ENCODE peak calls at places on chromosomes 16 and 17, in seven cellular contexts. D, H, R, T, F, N and Y are unnamed samples.

GRCh38 chr16:74867281-74867849 is 92.7 kb upstream of the FA2H start:
- DNase-seq in F (no peak), D (no peak), R (no peak), N (no peak), T (no peak), H (no peak), Y (no peak)

GRCh38 chr17:69672924-69673323 is 258.4 kb downstream of the MAP2K6 start:
- DNase-seq in H (peak), N (no peak), F (no peak), T (no peak), D (no peak), R (no peak), Y (no peak)

GRCh38 chr16:17224859-17225258 is 245.9 kb downstream of the XYLT1 start:
- DNase-seq in T (no peak), D (no peak), F (no peak), H (no peak), R (no peak), N (no peak), Y (peak)

GRCh38 chr17:42101513-42102292 is 3.4 kb upstream of the ZNF385C start:
- DNase-seq in N (peak), F (peak), D (no peak), T (peak), R (peak), H (peak), Y (no peak)

GRCh38 chr16:11029948-11030347 is 85.6 kb downstream of the CLEC16A start:
- DNase-seq in F (no peak), H (no peak), D (no peak), R (no peak), T (no peak), N (no peak), Y (no peak)

GRCh38 chr16:25052530-25052929 is 37.4 kb upstream of the ARHGAP17 start:
- DNase-seq in F (no peak), R (no peak), N (no peak), T (no peak), H (no peak), D (no peak), Y (no peak)

GRCh38 chr17:62001105-62001504 is 64.0 kb downstream of the MED13 start:
- DNase-seq in H (no peak), T (no peak), N (no peak), R (no peak), F (no peak), D (no peak), Y (no peak)

GRCh38 chr17:78535285-78536197 is 41.7 kb downstream of the DNAH17 start:
- DNase-seq in F (no peak), H (no peak), N (no peak), T (no peak), R (no peak), D (no peak), Y (no peak)

GRCh38 chr16:66203476-66203875 is 163.0 kb upstream of the CDH5 start:
- DNase-seq in F (no peak), H (no peak), D (no peak), R (no peak), N (no peak), T (no peak), Y (no peak)

GRCh38 chr16:66207139-66207863 is 159.2 kb upstream of the CDH5 start:
- DNase-seq in H (no peak), D (no peak), F (no peak), N (no peak), R (no peak), T (peak), Y (no peak)

GRCh38 chr16:66207864-66208226 is 158.6 kb upstream of the CDH5 start:
- DNase-seq in H (no peak), N (no peak), D (no peak), T (peak), F (no peak), R (no peak), Y (no peak)

GRCh38 chr16:66204761-66205160 is 161.7 kb upstream of the CDH5 start:
- DNase-seq in H (no peak), F (no peak), N (no peak), D (no peak), R (no peak), T (no peak), Y (no peak)

GRCh38 chr16:66205287-66206167 is 161.0 kb upstream of the CDH5 start:
- DNase-seq in H (no peak), D (no peak), F (no peak), T (peak), N (no peak), R (no peak), Y (no peak)
- H3K4me3 ChIP-seq in H (no peak), D (no peak), F (no peak), T (no peak), N (no peak), R (no peak), Y (no peak)

DNA sequence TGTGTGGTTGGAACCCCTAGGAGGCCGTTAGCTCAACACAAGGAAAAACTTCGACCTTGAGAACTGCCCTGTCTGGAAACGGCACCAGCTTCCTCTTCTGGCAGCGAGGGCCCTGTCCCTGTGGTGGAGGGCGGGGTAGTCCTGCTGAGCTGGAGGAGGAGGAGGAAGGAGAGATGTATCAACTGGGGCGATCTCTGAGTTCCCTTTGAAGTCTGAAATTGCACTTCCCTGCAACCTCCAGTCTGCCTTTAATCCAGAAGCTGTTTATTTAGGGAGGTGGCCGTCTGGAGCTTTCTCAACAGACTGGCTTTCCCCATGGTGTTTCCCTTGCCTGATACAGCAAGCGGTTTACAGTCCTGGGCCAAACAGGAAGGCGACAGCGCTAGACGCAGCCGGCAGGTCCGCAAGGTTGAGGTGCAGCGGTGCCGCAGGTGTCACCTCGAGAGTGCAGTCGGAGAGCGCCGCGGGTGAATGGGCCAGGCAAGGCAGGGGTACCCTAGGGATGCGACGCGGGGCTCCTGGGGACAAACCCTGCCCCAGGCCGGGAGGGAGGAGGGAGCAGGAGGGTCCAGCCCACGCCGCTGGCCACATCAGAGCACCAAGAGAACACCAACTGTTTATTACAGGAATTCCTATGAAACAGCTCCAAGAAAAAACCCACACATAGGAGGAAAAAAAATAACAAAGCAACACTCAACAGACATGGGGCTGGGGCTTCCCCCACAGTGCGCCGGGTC is 11.3 kb upstream of the MRPS23 start:
- DNase-seq in T (peak), H (peak), F (peak), R (peak), N (peak), D (no peak), Y (no peak)
- TF ChIP-seq POLR2AphosphoS5 in T (no peak), H (no peak), F (no peak), R (peak), N (no peak), D (no peak), Y (no peak)

GRCh38 chr17:14298221-14298994 is 2.5 kb upstream of the HS3ST3B1 start:
- DNase-seq in H (no peak), R (no peak), T (peak), N (no peak), F (no peak), D (no peak), Y (no peak)

GRCh38 chr17:14294876-14295275 is 6.0 kb upstream of the HS3ST3B1 start:
- DNase-seq in D (no peak), H (no peak), T (peak), R (no peak), F (peak), N (peak), Y (no peak)

GRCh38 chr17:14297161-14297851 is 3.6 kb upstream of the HS3ST3B1 start:
- DNase-seq in D (no peak), T (peak), N (peak), F (no peak), R (no peak), H (peak), Y (no peak)

GRCh38 chr17:14296511-14296910 is 4.4 kb upstream of the HS3ST3B1 start:
- DNase-seq in R (no peak), H (no peak), F (no peak), D (no peak), N (peak), T (no peak), Y (no peak)

DNA sequence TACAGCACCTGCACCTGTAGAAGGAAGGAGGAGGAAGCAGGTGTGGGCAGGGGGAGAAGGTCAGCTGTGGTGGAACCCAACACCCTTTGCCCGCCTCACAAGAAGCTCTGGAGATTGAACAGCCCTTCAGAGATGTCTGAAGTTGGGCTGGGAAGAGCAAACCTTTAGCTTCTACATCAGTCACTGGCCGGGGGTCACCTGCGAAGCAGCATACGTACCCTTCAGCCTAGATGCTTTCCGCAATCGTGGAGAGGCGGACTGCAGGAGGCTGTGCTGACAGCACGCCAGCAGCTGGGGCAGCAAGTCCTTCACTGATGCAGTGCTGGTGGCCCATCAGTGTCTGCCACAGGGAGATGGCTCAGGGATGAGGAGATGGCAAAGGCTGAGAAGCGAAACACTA is 5.2 kb upstream of the HS3ST3B1 start:
- DNase-seq in N (no peak), R (no peak), D (no peak), F (no peak), H (no peak), T (no peak), Y (no peak)
- TF ChIP-seq EZH2 in N (no peak), R (no peak), D (no peak), F (no peak), H (no peak), T (no peak), Y (no peak)

GRCh38 chr16:29810699-29811169 is 1.3 kb upstream of the PRRT2 start:
- DNase-seq in N (peak), F (no peak), D (no peak), R (no peak), T (peak), H (no peak), Y (no peak)

GRCh38 chr16:29811170-29811895 is 660 bp upstream of the PRRT2 start:
- DNase-seq in R (peak), D (peak), H (peak), N (peak), T (peak), F (peak), Y (no peak)

GRCh38 chr16:29809031-29809747 is 2.8 kb upstream of the PRRT2 start:
- DNase-seq in H (no peak), D (no peak), N (no peak), T (no peak), R (no peak), F (no peak), Y (no peak)

GRCh38 chr16:29808219-29808900 is 2.0 kb downstream of the MAZ start:
- DNase-seq in H (no peak), R (no peak), D (no peak), T (no peak), F (no peak), N (no peak), Y (no peak)

DNA sequence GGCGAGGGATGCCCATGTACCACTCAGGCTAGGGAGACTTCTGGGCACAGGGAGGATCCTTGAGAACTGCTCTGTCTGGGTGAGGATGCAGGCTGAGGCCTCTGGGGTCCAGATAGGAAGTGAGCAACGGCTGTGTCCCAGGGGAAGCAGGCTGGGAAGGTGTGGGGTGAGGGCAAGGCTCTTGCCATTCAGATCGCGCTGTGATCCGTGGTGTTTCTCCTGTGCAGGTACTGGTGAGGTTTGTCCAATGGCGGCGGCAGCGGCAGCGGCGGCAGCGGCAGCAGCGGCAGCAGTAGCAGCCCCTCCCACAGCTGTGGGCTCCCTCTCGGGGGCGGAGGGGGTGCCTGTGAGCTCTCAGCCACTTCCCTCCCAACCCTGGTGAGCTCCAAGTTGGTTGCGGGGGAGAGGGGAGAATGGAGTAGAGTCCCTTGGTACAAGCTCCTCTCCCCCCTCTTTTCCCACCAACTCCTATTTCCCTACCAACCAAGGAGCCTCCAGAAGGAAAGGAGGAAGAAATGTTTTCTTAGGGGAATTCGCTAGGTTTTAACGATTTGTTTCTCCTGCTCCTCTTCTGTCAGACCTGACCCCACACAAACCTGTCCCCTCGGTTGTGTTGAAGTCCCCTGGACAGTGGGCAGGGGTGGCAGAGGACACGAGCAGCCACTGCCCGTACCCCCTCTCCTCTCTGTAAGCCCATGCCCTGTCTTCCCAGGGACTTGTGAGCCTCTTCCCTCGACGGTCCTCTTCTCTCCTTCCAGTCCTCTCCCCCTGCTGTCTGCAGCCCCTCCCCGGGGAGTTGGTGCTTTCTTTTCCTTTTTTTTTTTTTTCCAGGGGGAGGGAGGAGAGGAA is 1.9 kb upstream of the PRRT2 start:
- DNase-seq in F (peak), N (peak), D (no peak), R (no peak), T (no peak), H (no peak), Y (no peak)
- H3K4me3 ChIP-seq in F (peak), N (peak), D (peak), R (no peak), T (peak), H (no peak), Y (peak)

DNA sequence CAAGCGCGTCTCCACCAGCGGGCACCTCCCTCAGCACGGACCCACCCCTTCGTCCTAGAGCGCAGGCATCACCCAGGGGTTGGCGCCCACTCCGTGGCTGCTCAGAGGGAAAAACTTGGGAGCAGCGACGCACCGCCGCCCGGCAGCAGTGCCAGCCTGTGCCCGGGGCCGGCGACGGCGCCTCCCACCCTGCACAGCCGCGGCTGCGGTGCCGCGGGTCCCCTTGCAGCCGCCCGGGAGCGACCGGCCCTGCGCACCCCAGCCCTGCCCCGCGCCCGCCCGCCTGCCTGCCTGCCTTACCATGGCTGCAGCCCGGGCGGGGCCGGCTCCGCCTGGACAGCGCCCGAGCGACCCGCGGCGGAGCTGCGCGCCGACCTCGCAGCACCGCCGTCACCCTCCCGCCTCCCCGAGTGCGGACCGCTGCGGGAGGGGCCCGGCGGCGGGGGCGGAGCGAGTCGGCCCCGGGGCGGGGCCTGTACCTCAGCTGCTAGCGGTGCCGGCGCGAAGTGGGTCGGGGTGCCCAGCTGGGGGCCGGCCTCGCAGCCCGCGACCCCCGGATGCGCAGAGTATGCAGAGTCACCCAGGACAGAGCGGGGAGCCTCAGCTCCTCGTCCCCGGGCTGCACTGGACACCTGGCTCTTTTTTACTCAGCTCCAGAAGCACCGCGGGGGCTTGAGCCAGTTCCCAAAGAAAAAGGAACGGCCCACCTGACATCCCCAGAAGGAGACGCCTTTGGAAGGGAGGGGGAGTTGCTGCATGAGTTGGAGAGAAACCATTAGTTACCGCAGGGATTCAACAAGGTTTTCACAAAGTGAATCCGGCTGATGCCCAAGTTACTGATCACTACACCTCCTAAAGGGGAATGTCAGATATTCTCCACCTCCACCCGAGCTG is 17.5 kb upstream of the MTMR4 start:
- DNase-seq in R (no peak), F (peak), N (peak), H (peak), D (no peak), T (peak), Y (no peak)
- TF ChIP-seq POLR2AphosphoS5 in R (peak), F (no peak), N (no peak), H (no peak), D (no peak), T (no peak), Y (no peak)

DNA sequence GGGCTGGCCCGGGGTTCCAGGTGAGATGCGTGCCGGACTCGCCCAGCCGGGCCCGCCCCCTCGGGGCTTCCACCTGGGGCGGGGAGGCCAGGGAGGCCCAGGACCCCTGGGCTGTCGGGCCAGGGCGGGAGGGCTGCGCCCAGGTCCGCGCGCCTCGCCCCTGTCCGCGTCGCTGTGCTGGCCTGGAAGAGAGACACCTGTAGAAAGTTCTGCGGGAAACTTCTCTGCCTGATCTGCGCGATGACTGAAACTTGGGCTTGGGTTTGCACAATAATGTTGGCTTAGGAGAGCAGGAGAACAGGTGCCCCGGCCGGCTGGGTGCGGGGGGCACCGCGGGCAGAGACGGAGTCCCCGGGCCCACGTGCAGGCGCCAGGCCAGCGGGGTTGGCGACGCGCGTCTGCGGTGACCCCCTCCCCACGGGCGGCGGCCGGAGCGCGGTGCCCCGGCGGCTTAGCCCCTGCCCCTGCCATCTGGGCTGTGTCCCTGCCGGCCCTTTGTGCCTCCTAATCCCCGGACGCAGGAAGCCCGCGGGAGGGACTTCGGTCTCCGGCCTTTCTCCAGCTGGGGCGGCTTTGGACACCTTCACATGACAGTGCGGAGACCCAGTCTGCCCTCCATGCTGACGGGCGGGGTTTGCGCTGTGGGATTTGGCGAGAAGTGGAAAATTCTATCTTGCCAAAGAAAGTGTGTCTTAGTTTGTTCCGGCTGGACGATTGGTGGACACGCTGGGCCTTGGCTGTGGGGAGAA is 483 bp downstream of the LLGL2 start:
- DNase-seq in R (no peak), N (peak), F (no peak), T (peak), H (no peak), D (no peak), Y (no peak)
- TF ChIP-seq EZH2 in R (no peak), N (no peak), F (no peak), T (no peak), H (peak), D (no peak), Y (no peak)

GRCh38 chr17:82333279-82334171 is at the start of gene SECTM1:
- DNase-seq in H (no peak), D (no peak), R (no peak), F (no peak), T (no peak), N (peak), Y (no peak)

GRCh38 chr17:82332669-82333278 is 792 bp downstream of the SECTM1 start:
- DNase-seq in H (peak), F (peak), N (peak), D (no peak), T (no peak), R (peak), Y (no peak)

GRCh38 chr17:82334204-82334621 is 647 bp upstream of the SECTM1 start:
- DNase-seq in D (no peak), H (no peak), N (no peak), F (no peak), R (no peak), T (no peak), Y (no peak)

GRCh38 chr17:82331345-82331939 is 2.1 kb downstream of the SECTM1 start:
- DNase-seq in T (no peak), D (no peak), F (no peak), H (no peak), R (no peak), N (no peak), Y (no peak)

GRCh38 chr17:82334622-82335394 is 1.2 kb upstream of the SECTM1 start:
- DNase-seq in T (no peak), R (no peak), D (no peak), F (no peak), N (no peak), H (peak), Y (no peak)
- H3K4me3 ChIP-seq in T (no peak), R (peak), D (peak), F (no peak), N (no peak), H (peak), Y (peak)

GRCh38 chr17:44078412-44078811 is 7.9 kb downstream of the G6PC3 start:
- DNase-seq in H (no peak), F (no peak), T (no peak), D (no peak), R (no peak), N (no peak), Y (no peak)

GRCh38 chr17:44079877-44080821 is 9.6 kb downstream of the G6PC3 start:
- DNase-seq in N (no peak), D (no peak), H (no peak), R (no peak), F (no peak), T (no peak), Y (no peak)

GRCh38 chr17:44075598-44076293 is 5.2 kb downstream of the G6PC3 start:
- DNase-seq in F (no peak), R (no peak), T (no peak), H (no peak), D (no peak), N (no peak), Y (no peak)

GRCh38 chr17:44076716-44077594 is 6.4 kb downstream of the G6PC3 start:
- DNase-seq in T (no peak), N (no peak), H (no peak), F (no peak), D (no peak), R (no peak), Y (no peak)

DNA sequence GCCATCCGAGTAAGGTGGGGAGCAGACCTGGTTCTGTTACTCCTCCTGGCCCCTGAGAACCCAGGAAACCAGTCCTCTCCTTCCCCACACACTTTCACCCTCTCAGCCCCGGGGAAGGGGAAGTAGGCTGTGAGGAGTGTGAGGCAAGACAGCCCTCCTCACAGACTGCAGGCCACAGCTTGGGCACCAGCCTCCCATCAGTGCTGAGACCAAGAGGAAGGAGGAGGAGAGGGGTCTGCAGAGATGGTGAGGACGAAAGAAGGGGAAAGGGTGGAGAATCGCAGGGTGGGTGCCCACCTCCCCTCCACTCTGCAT is 7.0 kb downstream of the G6PC3 start:
- DNase-seq in R (no peak), H (no peak), N (no peak), D (no peak), T (no peak), F (no peak), Y (no peak)
- TF ChIP-seq POLR2AphosphoS5 in R (no peak), H (no peak), N (no peak), D (no peak), T (no peak), F (no peak), Y (no peak)